ENCODE peak calls at places on chromosomes 16 and 17, in six cellular contexts. T, C, S, Z, V and N are unnamed samples.

GRCh38 chr16:88339926-88340754 is 42.6 kb upstream of the ZNF469 start:
- DNase-seq in T (no peak), C (no peak), S (no peak), Z (no peak), V (no peak), N (no peak)

GRCh38 chr16:84555418-84556196 is 51.1 kb upstream of the MEAK7 start:
- DNase-seq in T (no peak), C (no peak), S (no peak), Z (no peak), V (no peak), N (no peak)

GRCh38 chr16:2366660-2367309 is 26.3 kb upstream of the ABCA3 start:
- DNase-seq in T (no peak), C (no peak), S (no peak), Z (no peak), V (peak), N (no peak)

GRCh38 chr17:43873091-43873490 is 26.1 kb downstream of the CD300LG start:
- DNase-seq in T (no peak), C (no peak), S (no peak), Z (no peak), V (no peak), N (no peak)

GRCh38 chr17:49872776-49873377 is 25.0 kb upstream of the TAC4 start:
- DNase-seq in T (no peak), C (no peak), S (no peak), Z (no peak), V (no peak), N (no peak)

GRCh38 chr17:55735784-55736405 is 13.2 kb upstream of the TMEM100 start:
- DNase-seq in T (no peak), C (no peak), S (no peak), Z (peak), V (peak), N (no peak)

GRCh38 chr17:33072421-33073175 is 81.0 kb downstream of the SPACA3 start:
- DNase-seq in T (no peak), C (no peak), S (no peak), Z (no peak), V (no peak), N (no peak)

GRCh38 chr17:77125432-77125901 is 15.3 kb upstream of the SEC14L1 start:
- DNase-seq in T (no peak), C (no peak), S (no peak), Z (no peak), V (no peak), N (no peak)

GRCh38 chr17:57724038-57724728 is 20.9 kb downstream of the CCDC182 start:
- DNase-seq in T (no peak), C (no peak), S (no peak), Z (no peak), V (peak), N (no peak)

GRCh38 chr17:17439971-17440843 is 36.6 kb upstream of the MED9 start:
- DNase-seq in T (peak), C (no peak), S (no peak), Z (peak), V (peak), N (no peak)

GRCh38 chr16:4639899-4640509 is 15.4 kb downstream of the MGRN1 start:
- DNase-seq in T (no peak), C (no peak), S (no peak), Z (no peak), V (no peak), N (no peak)